ENCODE peak calls at places on chromosomes 12 and 14, in six cellular contexts. I, V, W, F, T and A are unnamed samples.
A peak's percentile ranks its signal among the peaks of the same experiment; 100 is the strongest.

GRCh38 chr14:71339650-71340415 is 432.6 kb downstream of the PCNX1 start:
- DNase-seq in I (peak; percentile 58), V (no peak), W (no peak), F (no peak), T (peak; percentile 54), A (peak; percentile 71)

GRCh38 chr12:79156846-79157463 is 292.4 kb downstream of the SYT1 start:
- DNase-seq in I (no peak), V (no peak), W (no peak), F (no peak), T (no peak), A (no peak)

GRCh38 chr14:46580941-46581671 is 70.5 kb downstream of the RPL10L start:
- DNase-seq in I (peak; percentile 0), V (no peak), W (peak; percentile 67), F (no peak), T (peak; percentile 16), A (peak; percentile 3)

GRCh38 chr12:27868165-27868564 is 88.1 kb upstream of the MANSC4 start:
- DNase-seq in I (no peak), V (peak; percentile 93), W (no peak), F (no peak), T (no peak), A (no peak)

GRCh38 chr12:71415336-71416231 is 24.0 kb upstream of the LGR5 start:
- DNase-seq in I (peak; percentile 68), V (peak; percentile 59), W (peak; percentile 66), F (peak; percentile 7), T (peak; percentile 60), A (peak; percentile 44)

GRCh38 chr12:67048371-67048770 is 220.8 kb upstream of the CAND1 start:
- DNase-seq in I (no peak), V (no peak), W (no peak), F (no peak), T (no peak), A (no peak)

GRCh38 chr12:131103614-131104463 is 150.1 kb downstream of the ADGRD1 start:
- DNase-seq in I (no peak), V (no peak), W (no peak), F (no peak), T (no peak), A (no peak)

GRCh38 chr12:51925400-51926063 is 18.2 kb downstream of the ACVRL1 start:
- DNase-seq in I (no peak), V (no peak), W (no peak), F (no peak), T (no peak), A (no peak)

GRCh38 chr14:24911324-24912095 is 138.4 kb downstream of the STXBP6 start:
- DNase-seq in I (no peak), V (peak; percentile 82), W (peak; percentile 4), F (peak; percentile 27), T (no peak), A (no peak)

GRCh38 chr14:50025776-50026175 is 90.6 kb downstream of the VCPKMT start:
- DNase-seq in I (no peak), V (peak; percentile 48), W (peak; percentile 45), F (no peak), T (no peak), A (no peak)

GRCh38 chr14:104580961-104581360 is 1.4 kb downstream of the C14orf180 start:
- DNase-seq in I (peak; percentile 83), V (peak; percentile 4), W (no peak), F (no peak), T (no peak), A (no peak)

GRCh38 chr12:29711381-29711780 is 72.4 kb downstream of the TMTC1 start:
- DNase-seq in I (no peak), V (no peak), W (no peak), F (no peak), T (no peak), A (no peak)

DNA sequence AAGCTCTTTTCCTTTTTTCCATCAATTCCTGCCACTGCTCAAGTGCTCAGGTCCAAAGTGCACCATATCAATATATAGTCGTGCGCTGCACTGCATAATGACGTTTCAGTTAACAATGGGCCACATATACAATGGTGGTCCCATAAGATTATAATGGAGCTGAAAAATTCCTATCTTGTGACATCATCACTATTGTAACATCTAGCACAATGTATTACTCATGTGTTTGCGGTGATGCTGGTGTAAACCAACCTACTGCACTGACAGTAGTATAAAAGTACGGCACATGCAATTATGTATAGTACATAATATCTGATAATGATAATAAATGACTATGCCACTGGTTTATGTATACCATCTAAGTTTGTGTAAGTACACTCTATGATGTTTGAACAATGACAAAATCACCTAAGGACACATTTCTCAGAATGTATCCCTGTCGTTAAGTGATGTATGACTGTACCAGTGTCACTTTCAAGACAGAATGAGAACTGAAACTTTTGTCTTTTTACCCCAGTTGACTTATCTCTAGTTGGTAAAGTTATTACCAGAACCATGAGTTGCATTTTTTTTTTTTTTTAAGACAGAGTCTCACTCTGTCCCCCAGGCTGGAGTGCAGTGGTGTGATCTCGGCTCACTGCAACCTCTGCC is 53.7 kb upstream of the INSM2 start:
- DNase-seq in I (no peak), V (peak; percentile 3), W (no peak), F (peak; percentile 35), T (no peak), A (no peak)
- TF ChIP-seq USF2 in I (no peak), V (no peak), W (no peak), F (no peak), T (no peak), A (no peak)

GRCh38 chr14:90109858-90110257 is 48.1 kb downstream of the KCNK13 start:
- DNase-seq in I (peak; percentile 42), V (no peak), W (peak; percentile 26), F (no peak), T (peak; percentile 13), A (peak; percentile 1)
- TF ChIP-seq SMC3 in I (no peak), V (no peak), W (no peak), F (no peak), T (no peak), A (no peak)

DNA sequence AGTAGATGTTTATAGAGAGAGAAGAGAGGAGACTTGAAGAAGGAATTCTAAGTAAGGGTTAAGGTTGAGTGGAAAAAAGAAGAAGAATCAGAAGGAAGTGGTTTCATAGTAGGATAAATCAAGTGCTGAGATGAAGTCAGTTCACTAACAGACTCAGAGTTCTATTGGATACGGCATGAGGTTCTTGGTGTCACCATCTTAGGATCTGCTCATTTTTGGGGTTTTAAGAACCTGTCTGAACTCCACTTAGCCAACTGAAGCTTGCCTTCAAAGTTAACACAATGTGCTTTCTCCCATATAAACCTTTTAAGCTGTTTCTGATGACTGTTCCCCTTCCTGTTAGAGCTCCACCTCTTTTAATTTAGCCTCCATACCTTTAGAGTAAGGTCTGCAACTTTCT is 152.6 kb downstream of the PRKCH start:
- DNase-seq in I (no peak), V (no peak), W (no peak), F (no peak), T (no peak), A (no peak)
- TF ChIP-seq USF2 in I (no peak), V (no peak), W (no peak), F (no peak), T (no peak), A (no peak)

DNA sequence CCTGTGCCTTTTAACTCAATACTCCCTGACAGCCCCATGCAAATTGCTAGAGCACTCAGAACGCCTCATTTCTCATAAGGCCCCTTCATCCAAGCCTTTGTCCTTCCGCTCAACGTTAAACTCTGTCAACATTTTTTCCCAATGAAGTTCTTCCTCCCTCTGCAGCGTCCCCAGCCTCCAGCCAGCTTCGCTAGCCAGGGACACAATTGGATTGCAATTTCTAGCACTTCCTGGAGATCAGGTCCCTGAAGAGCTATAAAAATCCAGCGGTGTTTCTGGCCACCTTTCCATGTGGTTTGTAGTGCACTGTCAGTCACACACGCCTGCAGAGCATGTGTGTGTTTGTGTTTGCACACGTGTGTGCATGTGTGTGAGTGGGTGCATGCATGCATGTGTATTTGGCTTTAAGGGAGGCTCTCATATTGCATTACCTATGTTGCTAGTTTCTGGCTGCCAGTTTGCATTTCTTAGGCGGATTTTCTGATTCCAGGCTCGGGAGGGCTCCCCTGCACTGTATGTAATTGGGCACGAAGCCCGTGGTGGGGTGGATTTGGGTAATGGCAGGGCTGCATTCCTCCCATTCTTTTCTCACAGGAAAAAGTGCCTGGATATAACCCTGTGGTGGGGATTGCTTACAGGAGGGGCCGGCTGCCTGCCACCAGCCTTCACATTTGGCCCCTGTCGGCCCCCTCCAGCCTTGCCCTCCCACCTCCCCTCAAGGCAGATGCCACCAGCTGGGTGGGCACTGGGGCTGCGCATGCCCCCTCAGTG is 73.8 kb downstream of the TSPAN9 start:
- DNase-seq in I (peak; percentile 22), V (peak; percentile 48), W (no peak), F (no peak), T (no peak), A (no peak)
- TF ChIP-seq SMC3 in I (no peak), V (no peak), W (no peak), F (no peak), T (no peak), A (no peak)